ENCODE peak calls at places on chromosomes 16 and 17, in eight cellular contexts. T is ascending aorta; Q is mammary epithelial cell; R is fibroblast of lung; Z is heart left ventricle; K is naive thymus-derived CD4-positive, alpha-beta T cell; P is CD4-positive, alpha-beta T cell; I is RWPE1. W is an unnamed sample.

GRCh38 chr16:70573451-70574121 is 50.0 kb downstream of the SF3B3 start:
- DNase-seq in Z (peak), P (no peak), K (no peak), I (no peak), Q (peak), T (peak), R (peak), W (no peak)

GRCh38 chr16:81513204-81514040 is 68.8 kb downstream of the CMIP start:
- DNase-seq in T (no peak), Z (peak), R (peak), P (no peak), Q (no peak), I (no peak), K (no peak), W (no peak)

GRCh38 chr17:76027159-76027839 is at the start of gene EVPL:
- DNase-seq in Z (no peak), I (peak), R (no peak), K (no peak), P (no peak), Q (peak), T (no peak), W (peak)

GRCh38 chr17:8448310-8448709 is 12.6 kb downstream of the NDEL1 start:
- DNase-seq in K (no peak), Z (no peak), P (no peak), R (no peak), T (no peak), I (no peak), Q (no peak), W (no peak)

GRCh38 chr16:50839356-50839755 is 97.5 kb downstream of the CYLD start:
- DNase-seq in K (no peak), R (no peak), Q (no peak), P (no peak), I (no peak), Z (no peak), T (no peak), W (no peak)

GRCh38 chr16:2765462-2766404 is 11.3 kb downstream of the ELOB start:
- DNase-seq in Z (no peak), T (no peak), I (no peak), K (no peak), R (no peak), Q (no peak), P (no peak), W (no peak)

GRCh38 chr17:49575524-49576120 is at the start of gene NXPH3:
- DNase-seq in P (peak), I (peak), K (peak), R (peak), Q (peak), T (peak), Z (peak), W (peak)

GRCh38 chr16:3004319-3004718 is 8.4 kb upstream of the CLDN9 start:
- DNase-seq in T (no peak), R (no peak), Z (no peak), I (no peak), Q (no peak), P (no peak), K (no peak), W (peak)

GRCh38 chr17:11880714-11881113 is 116.6 kb downstream of the ZNF18 start:
- DNase-seq in K (no peak), P (no peak), T (no peak), Z (no peak), I (peak), R (no peak), Q (peak), W (no peak)

GRCh38 chr17:75468311-75468754 is 11.9 kb downstream of the TMEM94 start:
- DNase-seq in T (peak), Z (no peak), K (no peak), Q (no peak), R (peak), P (no peak), I (no peak), W (no peak)

GRCh38 chr16:72796222-72796621 is 251.7 kb downstream of the ZFHX3 start:
- DNase-seq in T (no peak), R (no peak), P (no peak), Q (no peak), I (no peak), K (no peak), Z (no peak), W (no peak)

GRCh38 chr17:75654176-75654575 is 12.8 kb downstream of the RECQL5 start:
- DNase-seq in R (no peak), P (no peak), K (no peak), Q (no peak), T (no peak), I (no peak), Z (no peak), W (no peak)

GRCh38 chr16:86195863-86196630 is 297.1 kb downstream of the IRF8 start:
- DNase-seq in Q (no peak), T (no peak), K (no peak), I (no peak), P (no peak), Z (peak), R (no peak), W (no peak)

GRCh38 chr16:87765473-87765775 is 362 bp downstream of the KLHDC4 start:
- DNase-seq in P (no peak), R (peak), T (no peak), I (peak), Q (no peak), Z (peak), K (peak), W (no peak)

GRCh38 chr17:9020824-9021157 is 519 bp upstream of the NTN1 start:
- DNase-seq in T (no peak), K (no peak), R (no peak), Z (no peak), P (no peak), I (no peak), Q (no peak), W (no peak)

GRCh38 chr16:79334127-79334526 is 266.4 kb downstream of the MAF start:
- DNase-seq in T (no peak), Z (no peak), Q (no peak), I (no peak), P (peak), R (no peak), K (no peak), W (no peak)

GRCh38 chr17:57530508-57530907 is 214.6 kb downstream of the CCDC182 start:
- DNase-seq in Z (no peak), K (no peak), P (no peak), I (no peak), R (no peak), Q (no peak), T (no peak), W (no peak)

GRCh38 chr17:19384723-19385391 is 2.1 kb downstream of the MFAP4 start:
- DNase-seq in R (peak), K (no peak), I (no peak), P (no peak), Q (no peak), T (peak), Z (peak), W (peak)

GRCh38 chr16:87169509-87169985 is 147.6 kb downstream of the C16orf95 start:
- DNase-seq in R (peak), K (no peak), I (no peak), Q (no peak), Z (no peak), P (no peak), T (no peak), W (no peak)

GRCh38 chr16:85674418-85674755 is 14.4 kb downstream of the GINS2 start:
- DNase-seq in T (no peak), Z (no peak), R (no peak), P (no peak), K (no peak), I (no peak), Q (no peak), W (no peak)

GRCh38 chr16:75496546-75496945 is 1.3 kb upstream of the CHST6 start:
- DNase-seq in Q (no peak), P (no peak), I (no peak), Z (no peak), T (no peak), R (peak), K (no peak), W (no peak)

GRCh38 chr17:64448665-64449512 is at the start of gene MILR1:
- DNase-seq in T (peak), K (no peak), I (peak), R (peak), Z (peak), Q (peak), P (no peak), W (no peak)

GRCh38 chr17:76416899-76417298 is 32.5 kb downstream of the SPHK1 start:
- DNase-seq in K (no peak), Z (no peak), Q (no peak), I (no peak), P (no peak), R (no peak), T (no peak), W (no peak)

GRCh38 chr17:77451894-77452852 is 311.4 kb downstream of the SEC14L1 start:
- DNase-seq in K (no peak), Z (peak), Q (peak), I (peak), P (no peak), T (peak), R (peak), W (peak)

GRCh38 chr17:74807925-74808324 is 31.8 kb upstream of the NAT9 start:
- DNase-seq in Z (no peak), R (peak), T (no peak), K (no peak), Q (no peak), P (no peak), I (no peak), W (no peak)

GRCh38 chr17:41602524-41602923 is 10.0 kb downstream of the KRT16 start:
- DNase-seq in P (no peak), Q (no peak), I (no peak), T (no peak), Z (no peak), R (no peak), K (no peak), W (no peak)

GRCh38 chr16:47026492-47026891 is 53.0 kb upstream of the DNAJA2 start:
- DNase-seq in R (no peak), K (no peak), Q (no peak), I (no peak), T (no peak), Z (no peak), P (no peak), W (no peak)

GRCh38 chr17:68277807-68278206 is 13.1 kb downstream of the SLC16A6 start:
- DNase-seq in Z (no peak), Q (no peak), T (no peak), I (no peak), P (no peak), K (no peak), R (no peak), W (no peak)

GRCh38 chr17:76714822-76715461 is 4.2 kb upstream of the MXRA7 start:
- DNase-seq in T (peak), K (peak), Z (peak), Q (no peak), R (no peak), I (no peak), P (peak), W (peak)

DNA sequence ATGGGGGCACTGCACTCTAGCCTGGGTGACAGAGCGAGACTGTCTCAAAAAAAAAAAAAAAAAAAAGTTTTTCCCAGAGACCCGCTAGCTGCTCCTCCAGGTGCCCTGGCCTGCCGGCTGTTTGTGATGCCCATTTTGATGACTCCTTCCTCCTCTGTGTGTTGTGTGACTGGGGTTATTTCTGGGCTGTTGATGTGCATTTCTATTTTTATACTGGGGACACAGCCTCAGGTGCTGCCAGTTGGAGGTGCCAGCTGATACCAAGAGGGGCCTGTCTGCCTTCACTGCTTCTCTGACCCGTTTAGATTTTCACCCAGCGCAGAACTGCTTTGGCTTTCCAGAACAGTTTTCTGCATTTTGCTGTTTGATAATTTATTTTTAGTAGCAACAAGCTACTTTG is 6.6 kb downstream of the PLA2G15 start:
- DNase-seq in P (no peak), K (no peak), Q (no peak), T (no peak), Z (peak), R (no peak), I (no peak), W (no peak)
- H3K27ac ChIP-seq in P (no peak), K (no peak), Q (no peak), T (peak), Z (peak), R (no peak), I (peak), W (no peak)

DNA sequence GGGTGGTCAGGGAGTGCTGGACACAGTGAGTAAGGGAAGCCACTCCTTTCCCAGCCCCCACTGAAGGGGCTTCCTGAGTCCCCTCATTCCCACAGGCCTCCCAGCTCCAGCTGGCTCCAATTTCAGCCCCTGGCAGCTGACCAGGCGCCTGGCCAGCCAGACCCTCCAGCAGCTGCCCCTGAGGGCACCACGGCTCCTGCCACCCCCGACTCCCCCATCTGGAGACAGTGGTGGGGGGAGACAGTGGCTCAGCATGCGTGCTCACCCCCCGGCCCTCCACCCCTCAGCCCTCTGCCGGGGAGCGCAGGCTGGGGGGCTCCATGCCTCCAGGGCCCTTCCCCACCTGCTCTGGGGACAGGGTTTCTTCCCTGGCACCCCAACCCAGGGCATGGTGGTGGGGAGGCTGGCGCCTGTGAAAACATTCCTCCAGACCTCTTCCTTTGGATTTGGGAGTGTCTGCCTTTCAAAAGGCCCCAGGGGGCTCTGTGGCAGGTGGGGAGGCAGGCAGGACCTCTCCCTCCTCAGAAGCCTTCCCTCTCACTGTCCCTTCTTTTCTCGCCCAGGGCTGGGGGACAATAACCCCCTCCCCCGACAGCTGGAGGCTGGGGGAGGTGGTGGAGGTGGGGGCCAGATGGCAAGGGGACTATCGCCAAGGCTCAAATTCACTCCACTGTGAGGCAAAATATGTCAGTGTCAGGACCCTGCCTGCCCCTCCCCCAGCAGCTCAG is 1.5 kb downstream of the CDH15 start:
- DNase-seq in I (no peak), Q (no peak), Z (no peak), P (no peak), R (no peak), T (no peak), K (no peak), W (no peak)
- H3K27ac ChIP-seq in I (no peak), Q (no peak), Z (no peak), P (no peak), R (no peak), T (no peak), K (no peak), W (no peak)

DNA sequence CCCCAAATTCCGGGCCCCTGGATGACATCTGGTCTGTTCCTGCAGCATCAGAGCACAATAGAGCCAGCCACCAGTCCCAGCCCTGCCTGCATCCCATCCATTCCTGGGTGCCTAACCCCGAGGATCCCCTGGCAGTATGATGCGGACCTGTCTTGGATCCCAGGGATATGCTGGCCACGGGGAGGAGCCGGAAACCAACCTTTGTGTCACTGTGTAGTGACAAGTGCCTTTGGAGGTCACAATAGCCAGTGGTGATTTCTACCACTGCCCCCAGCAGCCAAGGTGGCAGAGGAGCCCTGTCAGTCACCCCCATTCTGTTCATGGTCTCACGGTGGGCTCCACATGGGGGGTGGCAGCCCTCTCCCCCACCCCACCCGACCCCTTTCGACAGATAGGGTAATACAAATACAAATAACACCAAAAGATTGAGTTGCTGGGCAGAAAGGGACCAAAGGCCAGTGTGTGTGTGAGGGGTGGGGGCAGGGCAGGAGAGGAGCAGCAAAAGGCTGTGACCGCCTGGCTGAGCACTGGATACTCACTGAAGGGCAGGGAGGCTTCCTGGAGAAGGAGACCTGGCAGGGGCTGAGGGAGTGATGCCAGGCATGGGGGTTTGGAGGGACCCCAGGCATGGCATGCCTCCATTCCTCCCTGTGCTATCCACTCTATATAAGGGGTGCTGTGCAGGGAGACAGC is 29.0 kb upstream of the MEOX1 start:
- DNase-seq in P (no peak), R (no peak), T (no peak), Z (no peak), K (no peak), Q (no peak), I (no peak), W (no peak)
- H3K27ac ChIP-seq in P (no peak), R (no peak), T (no peak), Z (no peak), K (no peak), Q (no peak), I (no peak), W (no peak)

DNA sequence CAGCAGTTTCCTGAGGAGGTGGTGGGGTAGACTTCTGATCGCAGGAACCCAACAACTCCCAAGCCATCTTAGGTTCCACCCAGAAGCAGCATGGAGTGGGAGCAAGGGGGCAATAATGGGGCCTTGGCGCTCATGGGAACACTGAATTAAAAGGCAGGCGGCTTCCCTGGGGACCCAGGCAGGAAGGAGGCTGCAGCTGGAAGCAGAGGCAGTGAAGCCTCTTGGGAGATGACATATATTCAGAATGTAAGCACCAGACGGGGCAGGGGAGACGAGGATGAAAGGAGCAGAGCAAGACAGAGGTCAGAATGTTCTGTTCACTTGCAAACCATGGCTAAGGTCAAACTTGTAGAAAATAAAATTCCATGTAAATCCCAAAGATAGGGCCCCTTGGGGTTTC is 2.9 kb downstream of the HIGD1B start:
- DNase-seq in P (no peak), I (no peak), R (no peak), Q (no peak), T (no peak), K (no peak), Z (peak), W (no peak)
- H3K27ac ChIP-seq in P (no peak), I (peak), R (no peak), Q (no peak), T (no peak), K (no peak), Z (peak), W (no peak)

GRCh38 chr17:81247339-81247990 is 8.3 kb downstream of the NDUFAF8 start:
- DNase-seq in K (no peak), I (no peak), R (no peak), Q (no peak), T (no peak), P (no peak), Z (no peak), W (no peak)

GRCh38 chr17:81250286-81251090 is 11.4 kb downstream of the NDUFAF8 start:
- DNase-seq in R (no peak), Z (no peak), Q (no peak), P (no peak), K (no peak), T (no peak), I (no peak), W (no peak)

GRCh38 chr17:81251091-81251942 is 12.2 kb downstream of the NDUFAF8 start:
- DNase-seq in Q (no peak), P (no peak), R (no peak), T (no peak), Z (no peak), I (no peak), K (no peak), W (no peak)

GRCh38 chr17:81248649-81249048 is 9.5 kb downstream of the NDUFAF8 start:
- DNase-seq in R (no peak), Q (no peak), P (no peak), I (no peak), T (no peak), Z (no peak), K (no peak), W (no peak)

GRCh38 chr17:81249233-81250040 is 10.3 kb downstream of the NDUFAF8 start:
- DNase-seq in Q (peak), Z (no peak), R (peak), K (no peak), T (no peak), P (no peak), I (no peak), W (no peak)
- H3K27ac ChIP-seq in Q (no peak), Z (no peak), R (no peak), K (no peak), T (no peak), P (no peak), I (peak), W (no peak)

DNA sequence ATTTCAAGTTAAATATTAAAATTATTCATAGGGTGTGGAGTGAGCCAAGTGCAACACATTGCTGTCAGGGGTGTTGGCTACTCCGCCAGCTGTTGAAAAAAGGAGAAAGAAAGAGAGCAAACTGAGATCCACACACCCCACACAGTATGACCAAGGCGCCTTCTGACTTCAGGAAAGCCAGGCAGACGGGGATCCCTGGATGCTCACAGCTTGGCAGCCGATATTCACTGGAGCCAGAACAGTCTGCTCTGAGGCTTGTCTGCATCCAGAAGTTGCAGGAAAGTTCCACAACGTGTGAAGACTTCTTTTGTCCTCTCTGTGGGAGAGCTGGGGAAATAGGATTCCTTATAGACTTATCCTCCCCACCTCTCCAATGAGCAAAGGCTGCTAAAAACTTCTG is 9.2 kb downstream of the CHD9NB start:
- DNase-seq in I (no peak), T (no peak), Q (no peak), K (no peak), P (no peak), Z (no peak), R (peak), W (no peak)
- H3K27ac ChIP-seq in I (peak), T (peak), Q (peak), K (no peak), P (no peak), Z (peak), R (no peak), W (peak)

GRCh38 chr17:16991349-16992009 is 19.6 kb upstream of the TNFRSF13B start:
- DNase-seq in R (peak), K (peak), P (peak), Q (peak), T (peak), Z (peak), I (peak), W (peak)
- H3K27ac ChIP-seq in R (no peak), K (no peak), P (no peak), Q (no peak), T (no peak), Z (no peak), I (no peak), W (no peak)

GRCh38 chr16:89111263-89111662 is 17.6 kb downstream of the ACSF3 start:
- DNase-seq in I (no peak), Q (no peak), K (no peak), R (no peak), T (no peak), P (no peak), Z (no peak), W (no peak)

GRCh38 chr16:89113661-89114060 is 20.0 kb downstream of the ACSF3 start:
- DNase-seq in T (no peak), Z (no peak), I (no peak), R (no peak), Q (no peak), P (no peak), K (no peak), W (no peak)

GRCh38 chr16:89114159-89114981 is 20.7 kb downstream of the ACSF3 start:
- DNase-seq in Q (no peak), R (peak), T (no peak), K (no peak), Z (no peak), P (peak), I (peak), W (peak)

GRCh38 chr16:89112377-89113151 is 18.9 kb downstream of the ACSF3 start:
- DNase-seq in I (no peak), Q (no peak), K (no peak), R (no peak), P (no peak), Z (no peak), T (no peak), W (no peak)

GRCh38 chr16:89113152-89113547 is 19.5 kb downstream of the ACSF3 start:
- DNase-seq in Q (no peak), T (no peak), R (no peak), I (no peak), K (no peak), P (no peak), Z (no peak), W (no peak)
- H3K27ac ChIP-seq in Q (no peak), T (no peak), R (no peak), I (no peak), K (peak), P (peak), Z (no peak), W (no peak)

GRCh38 chr17:82155606-82156005 is 57.0 kb downstream of the CCDC57 start:
- DNase-seq in R (no peak), P (no peak), K (no peak), I (no peak), Z (no peak), Q (no peak), T (no peak), W (no peak)
- H3K27ac ChIP-seq in R (no peak), P (no peak), K (no peak), I (peak), Z (no peak), Q (no peak), T (no peak), W (no peak)

W was measured in body of pancreas.